ENCODE peak calls at places on chromosomes 5 and 9, in four cellular contexts. A is A549, I is HepG2, O is H1. D is an unnamed sample.

GRCh38 chr5:102771435-102771834 is 16.3 kb downstream of the PAM start:
- DNase-seq in A (no peak), O (no peak), I (no peak), D (no peak)

GRCh38 chr9:110918316-110919054 is 119.8 kb downstream of the LPAR1 start:
- DNase-seq in A (no peak), I (no peak), O (no peak), D (no peak)

GRCh38 chr5:25568989-25569625 is 924.3 kb upstream of the CDH10 start:
- DNase-seq in O (no peak), A (no peak), I (no peak), D (peak; percentile 25)

GRCh38 chr5:171431251-171431777 is 11.9 kb downstream of the FGF18 start:
- DNase-seq in O (no peak), A (no peak), I (no peak), D (no peak)

GRCh38 chr9:99057665-99058625 is 47.0 kb upstream of the TGFBR1 start:
- DNase-seq in I (no peak), O (no peak), A (no peak), D (peak; percentile 61)

GRCh38 chr9:33287087-33287490 is 3.2 kb upstream of the NFX1 start:
- DNase-seq in I (peak; percentile 67), O (no peak), A (peak; percentile 89), D (no peak)

GRCh38 chr5:122195784-122196394 is 66.5 kb downstream of the ZNF474 start:
- DNase-seq in I (peak; percentile 11), A (peak; percentile 19), O (no peak), D (peak; percentile 20)

GRCh38 chr5:11719888-11720481 is 184.3 kb downstream of the CTNND2 start:
- DNase-seq in O (no peak), A (no peak), I (peak; percentile 48), D (no peak)

GRCh38 chr9:106616026-106616425 is 246.9 kb upstream of the ZNF462 start:
- DNase-seq in I (no peak), O (no peak), A (no peak), D (no peak)

GRCh38 chr9:130824616-130825015 is 10.4 kb upstream of the ABL1 start:
- DNase-seq in A (no peak), O (no peak), I (no peak), D (peak; percentile 50)

DNA sequence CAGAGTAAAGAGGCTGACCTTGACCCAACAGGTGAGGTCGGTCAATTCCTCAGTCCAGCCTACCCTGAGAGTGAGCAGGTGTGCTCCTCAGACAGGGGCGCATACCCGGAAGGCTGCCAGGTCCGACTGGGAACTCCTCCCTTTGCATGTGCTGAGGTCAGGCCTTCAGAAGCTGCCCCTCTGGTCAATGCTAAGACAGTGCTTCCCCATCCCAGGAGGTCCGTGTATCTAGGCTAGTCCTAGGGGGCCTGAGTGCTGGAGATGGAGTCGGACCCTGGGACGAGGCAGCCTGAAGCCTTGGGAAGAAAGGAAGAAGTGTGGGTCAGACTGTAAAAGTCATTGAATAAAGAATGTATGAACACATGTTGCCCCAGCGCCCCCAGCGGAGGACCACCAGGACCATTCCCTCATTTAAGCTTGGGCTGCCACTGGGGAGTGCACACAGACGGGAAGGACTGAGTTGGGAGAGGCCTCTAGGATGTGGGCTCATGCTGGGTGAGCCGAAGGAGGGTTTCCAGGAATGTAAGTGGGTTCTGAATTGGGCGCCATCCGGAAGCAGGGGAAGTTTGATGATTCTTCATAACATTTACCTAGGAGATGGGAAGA is 41.0 kb upstream of the GFPT2 start:
- DNase-seq in I (no peak), O (no peak), A (no peak), D (no peak)
- TF ChIP-seq PHF8 in I (no peak), O (no peak), A (no peak), D (no peak)

DNA sequence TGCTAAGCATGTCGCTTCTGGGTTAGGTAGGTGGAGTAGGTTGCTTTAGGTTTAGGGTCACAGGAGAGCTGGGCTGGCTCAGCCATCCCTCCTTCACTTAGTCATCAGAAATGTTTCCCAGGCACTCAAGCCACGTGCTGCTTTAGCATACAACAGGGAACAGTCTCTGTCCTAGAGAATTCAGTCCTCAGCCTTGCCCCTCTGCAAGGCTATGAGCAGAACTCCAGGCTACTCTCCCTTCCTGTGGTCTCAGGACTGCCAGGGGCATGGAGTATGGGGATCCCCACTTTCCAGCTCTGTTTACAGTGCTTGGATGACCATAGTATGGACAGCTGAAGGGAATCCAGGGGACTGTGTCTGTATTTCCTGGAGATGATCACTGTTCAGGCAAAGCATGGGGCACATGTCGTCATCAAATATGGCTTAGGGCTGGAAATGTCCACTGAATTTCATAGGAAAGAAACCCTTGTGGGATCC is 7.5 kb upstream of the ANKRD33B start:
- DNase-seq in A (peak; percentile 85), O (no peak), I (no peak), D (no peak)
- TF ChIP-seq PHF8 in A (no peak), O (no peak), I (no peak), D (no peak)

GRCh38 chr5:42807722-42808447 is 3.8 kb downstream of the SELENOP start:
- DNase-seq in A (no peak), I (peak; percentile 75), O (no peak), D (peak; percentile 32)
- TF ChIP-seq PHF8 in A (no peak), I (no peak), O (no peak), D (no peak)

GRCh38 chr5:4941957-4942830 is 197.9 kb upstream of the ADAMTS16 start:
- DNase-seq in I (no peak), A (peak; percentile 28), O (no peak), D (peak; percentile 88)
- TF ChIP-seq PHF8 in I (no peak), A (no peak), O (no peak), D (no peak)

GRCh38 chr9:124215956-124216355 is 41.8 kb upstream of the NEK6 start:
- DNase-seq in A (no peak), O (no peak), I (no peak), D (no peak)

GRCh38 chr9:124217839-124218437 is 39.8 kb upstream of the NEK6 start:
- DNase-seq in O (no peak), A (no peak), I (no peak), D (no peak)

GRCh38 chr9:124215551-124215910 is 42.2 kb upstream of the NEK6 start:
- DNase-seq in I (no peak), O (no peak), A (no peak), D (no peak)

GRCh38 chr9:124214596-124215550 is 42.9 kb upstream of the NEK6 start:
- DNase-seq in O (no peak), A (no peak), I (no peak), D (no peak)

GRCh38 chr9:124216474-124217176 is 41.1 kb upstream of the NEK6 start:
- DNase-seq in O (no peak), I (no peak), A (no peak), D (no peak)
- TF ChIP-seq PHF8 in O (no peak), I (no peak), A (no peak), D (no peak)

GRCh38 chr9:71743217-71743705 is 25.1 kb downstream of the CEMIP2 start:
- DNase-seq in O (no peak), I (no peak), A (no peak), D (no peak)
- TF ChIP-seq PHF8 in O (no peak), I (no peak), A (no peak), D (no peak)

DNA sequence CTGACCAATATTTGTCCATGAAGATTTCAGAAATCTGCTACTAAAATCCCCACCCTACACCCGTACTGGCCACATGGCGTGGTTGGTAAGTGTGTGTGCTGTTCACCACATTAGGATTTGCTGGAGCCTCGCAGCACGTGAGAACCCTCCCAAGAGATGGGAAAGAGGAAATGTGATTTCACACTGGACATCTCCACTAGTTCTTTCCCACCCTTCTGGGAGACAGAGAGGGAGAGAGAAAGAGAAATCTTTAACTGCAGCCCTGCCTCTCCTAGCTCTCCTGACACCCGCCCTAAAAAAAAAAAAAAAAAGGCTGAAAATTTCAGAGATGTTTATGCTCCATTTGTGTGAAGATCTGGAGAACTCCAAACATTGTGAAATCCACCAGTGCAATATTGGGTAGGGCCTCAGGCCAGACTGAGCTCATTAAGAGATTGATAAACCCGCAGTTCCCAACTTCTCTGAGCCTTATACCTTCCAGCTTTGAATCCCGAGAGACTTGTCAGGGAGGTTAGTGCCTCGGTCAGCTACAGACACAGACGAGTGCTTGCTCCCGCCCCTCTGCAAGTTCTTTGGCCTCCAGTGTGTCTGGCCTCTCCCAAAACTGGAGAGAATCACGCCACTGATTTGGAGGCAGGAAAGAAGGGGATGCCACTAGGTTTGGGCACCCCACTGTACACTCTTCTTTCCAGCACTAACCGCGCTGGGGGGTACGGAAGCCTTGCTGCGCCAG is 1.9 kb downstream of the SPRY4 start:
- DNase-seq in O (no peak), I (no peak), A (no peak), D (peak; percentile 35)
- TF ChIP-seq PHF8 in O (no peak), I (no peak), A (no peak), D (no peak)

DNA sequence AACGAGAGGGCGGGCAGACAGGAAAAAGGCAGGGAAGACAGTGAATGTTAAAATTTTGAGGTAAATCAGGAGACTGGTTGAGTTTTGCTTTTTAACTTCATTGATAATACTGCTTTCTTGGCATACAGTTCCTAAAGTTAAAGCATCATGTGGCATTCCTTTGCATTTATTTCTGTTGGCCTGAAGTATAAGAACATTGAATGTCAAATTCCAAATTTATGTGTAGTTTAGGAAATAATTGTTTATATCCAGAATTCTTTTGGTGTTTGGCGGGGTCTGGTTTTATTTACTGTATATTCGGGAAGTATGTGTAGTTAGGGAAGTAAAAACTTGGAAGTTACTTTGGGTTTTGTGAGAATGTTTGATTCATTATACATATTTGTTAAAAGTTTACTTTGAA is 83.1 kb downstream of the PTPDC1 start:
- DNase-seq in O (no peak), I (no peak), A (no peak), D (no peak)
- TF ChIP-seq PHF8 in O (no peak), I (no peak), A (no peak), D (no peak)

GRCh38 chr5:154044099-154044498 is 5.3 kb downstream of the MFAP3 start:
- DNase-seq in I (no peak), O (no peak), A (no peak), D (no peak)

GRCh38 chr5:154049685-154050084 is 10.9 kb downstream of the MFAP3 start:
- DNase-seq in A (no peak), O (no peak), I (no peak), D (no peak)

GRCh38 chr5:154044585-154044984 is 5.8 kb downstream of the MFAP3 start:
- DNase-seq in A (no peak), O (no peak), I (no peak), D (no peak)

GRCh38 chr5:154047324-154047723 is 8.6 kb downstream of the MFAP3 start:
- DNase-seq in O (no peak), I (no peak), A (no peak), D (no peak)

DNA sequence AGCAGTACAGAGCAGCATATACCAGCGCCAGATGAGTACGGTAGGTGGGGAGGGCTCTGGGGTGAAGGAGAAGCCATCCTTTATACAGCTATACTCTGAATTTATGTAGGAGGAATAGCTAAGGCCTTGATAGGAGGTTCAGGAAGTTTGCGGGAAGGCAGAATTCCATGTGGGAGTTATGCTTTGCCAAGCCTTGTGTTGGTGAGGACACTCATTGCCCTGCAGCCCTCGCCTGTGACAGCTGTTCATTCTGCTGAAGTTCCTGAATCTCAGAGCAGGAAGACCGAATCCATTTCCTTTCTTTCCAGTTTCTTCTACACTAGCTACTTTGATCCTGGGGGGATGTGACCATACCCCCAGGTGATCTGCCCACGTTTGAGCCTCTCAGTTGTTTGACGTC is 7.7 kb downstream of the MFAP3 start:
- DNase-seq in O (no peak), I (no peak), A (no peak), D (no peak)
- TF ChIP-seq PHF8 in O (no peak), I (no peak), A (no peak), D (no peak)

GRCh38 chr5:85538362-85538761 is 1079.4 kb upstream of the COX7C start:
- DNase-seq in I (no peak), O (no peak), A (no peak), D (no peak)
- TF ChIP-seq PHF8 in I (no peak), O (no peak), A (no peak), D (no peak)